ENCODE peak calls at places on chromosomes 4 and X, in four cellular contexts. H, Q, E and M are unnamed samples.

GRCh38 chrX:74009041-74009440 is 294.9 kb upstream of the ZCCHC13 start:
- DNase-seq in H (no peak), Q (no peak), E (no peak), M (no peak)

GRCh38 chr4:37873383-37873782 is 17.5 kb upstream of the TBC1D1 start:
- DNase-seq in H (no peak), Q (no peak), E (no peak), M (no peak)

GRCh38 chrX:26851981-26852380 is 611.2 kb downstream of the PPP4R3C start:
- DNase-seq in H (no peak), Q (no peak), E (no peak), M (no peak)

GRCh38 chrX:43003939-43004338 is 226.0 kb upstream of the PPP1R2C start:
- DNase-seq in E (no peak), Q (no peak), H (no peak), M (no peak)

GRCh38 chrX:37686348-37686736 is 751 bp downstream of the XK start:
- DNase-seq in E (no peak), Q (no peak), H (no peak), M (no peak)

GRCh38 chrX:130772313-130773140 is 130.5 kb downstream of the ENOX2 start:
- DNase-seq in E (no peak), H (no peak), Q (no peak), M (no peak)

GRCh38 chr4:55124337-55125076 is 888 bp downstream of the KDR start:
- DNase-seq in Q (no peak), E (no peak), H (no peak), M (no peak)

GRCh38 chrX:24235084-24235710 is 78.7 kb downstream of the SUPT20HL2 start:
- DNase-seq in E (no peak), Q (no peak), H (no peak), M (no peak)

GRCh38 chr4:140088317-140088967 is 65.5 kb downstream of the MAML3 start:
- DNase-seq in Q (no peak), H (no peak), E (no peak), M (no peak)

GRCh38 chrX:138939038-138939437 is 227.5 kb upstream of the FGF13 start:
- DNase-seq in E (no peak), H (no peak), Q (no peak), M (no peak)

GRCh38 chr4:8939887-8940742 is 68.5 kb upstream of the HMX1 start:
- DNase-seq in H (no peak), E (no peak), Q (no peak), M (no peak)

GRCh38 chr4:117085185-117085701 is at the start of gene TRAM1L1:
- DNase-seq in E (no peak), Q (peak; percentile 9), H (peak; percentile 2), M (peak; percentile 40)

GRCh38 chr4:153643406-153644016 is 40.6 kb upstream of the TLR2 start:
- DNase-seq in H (peak; percentile 68), Q (peak; percentile 54), E (peak; percentile 50), M (peak; percentile 37)

GRCh38 chr4:6282247-6282646 is 12.6 kb downstream of the WFS1 start:
- DNase-seq in H (no peak), Q (no peak), E (no peak), M (no peak)

GRCh38 chr4:40307627-40308497 is 27.3 kb upstream of the CHRNA9 start:
- DNase-seq in Q (peak; percentile 30), H (peak; percentile 86), E (peak; percentile 84), M (no peak)

GRCh38 chr4:7805533-7806079 is 134.1 kb downstream of the AFAP1 start:
- DNase-seq in Q (no peak), E (no peak), H (no peak), M (no peak)

GRCh38 chr4:83535520-83535944 is 376 bp upstream of the GPAT3 start:
- DNase-seq in H (no peak), E (no peak), Q (no peak), M (no peak)

GRCh38 chrX:134144231-134144630 is 92.8 kb upstream of the CCDC160 start:
- DNase-seq in E (no peak), H (no peak), Q (no peak), M (no peak)

GRCh38 chr4:123257563-123257962 is 139.0 kb upstream of the SPRY1 start:
- DNase-seq in E (no peak), H (no peak), Q (no peak), M (no peak)

GRCh38 chrX:10722804-10723364 is 102.5 kb upstream of the MID1 start:
- DNase-seq in E (no peak), Q (peak; percentile 57), H (no peak), M (peak; percentile 11)

GRCh38 chrX:119989905-119990408 is 46.4 kb upstream of the NKAP start:
- DNase-seq in Q (no peak), H (no peak), E (no peak), M (no peak)

GRCh38 chr4:5423670-5424069 is 284.7 kb downstream of the EVC2 start:
- DNase-seq in E (no peak), H (no peak), Q (no peak), M (no peak)

GRCh38 chr4:174012135-174012923 is 271.1 kb downstream of the FBXO8 start:
- DNase-seq in E (no peak), Q (no peak), H (no peak), M (no peak)

GRCh38 chr4:119080721-119081541 is 54.7 kb upstream of the MYOZ2 start:
- DNase-seq in Q (no peak), H (no peak), E (no peak), M (no peak)

GRCh38 chr4:172547724-172548123 is 620.9 kb upstream of the GALNT7 start:
- DNase-seq in H (no peak), E (no peak), Q (no peak), M (no peak)

GRCh38 chr4:176044589-176044951 is 21.1 kb upstream of the WDR17 start:
- DNase-seq in Q (no peak), E (no peak), H (no peak), M (no peak)

GRCh38 chr4:24472514-24473308 is 111.6 kb downstream of the DHX15 start:
- DNase-seq in H (peak; percentile 71), Q (peak; percentile 79), E (no peak), M (peak; percentile 68)

GRCh38 chr4:52204921-52205320 is 153.8 kb downstream of the SPATA18 start:
- DNase-seq in E (no peak), Q (no peak), H (no peak), M (no peak)

GRCh38 chr4:85569730-85570299 is 94.9 kb downstream of the ARHGAP24 start:
- DNase-seq in Q (no peak), E (peak; percentile 45), H (no peak), M (no peak)

GRCh38 chr4:85571008-85571407 is 96.1 kb downstream of the ARHGAP24 start:
- DNase-seq in Q (no peak), E (no peak), H (no peak), M (no peak)

GRCh38 chr4:85573270-85573669 is 98.3 kb downstream of the ARHGAP24 start:
- DNase-seq in Q (no peak), H (no peak), E (no peak), M (no peak)

GRCh38 chr4:85565761-85566480 is 91.0 kb downstream of the ARHGAP24 start:
- DNase-seq in H (no peak), Q (no peak), E (peak; percentile 32), M (no peak)

DNA sequence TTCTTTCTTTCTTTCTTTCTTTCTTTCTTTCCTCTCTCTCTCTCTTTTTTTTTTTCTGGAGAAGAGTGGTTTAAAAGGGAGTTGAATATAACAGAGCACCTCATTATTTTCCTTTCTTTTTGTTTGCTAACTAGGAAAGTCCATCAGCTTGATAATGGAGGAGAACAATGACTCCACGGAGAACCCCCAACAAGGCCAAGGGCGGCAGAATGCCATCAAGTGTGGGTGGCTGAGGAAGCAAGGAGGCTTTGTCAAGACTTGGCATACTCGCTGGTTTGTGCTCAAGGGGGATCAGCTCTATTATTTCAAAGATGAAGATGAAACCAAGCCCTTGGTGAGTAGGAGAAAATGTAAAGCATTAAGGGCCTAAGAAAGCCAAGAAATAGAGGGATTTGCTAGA is 95.4 kb downstream of the ARHGAP24 start:
- DNase-seq in Q (no peak), E (no peak), H (no peak), M (no peak)
- TF ChIP-seq SPI1 in Q (no peak), E (no peak), H (no peak), M (no peak)

DNA sequence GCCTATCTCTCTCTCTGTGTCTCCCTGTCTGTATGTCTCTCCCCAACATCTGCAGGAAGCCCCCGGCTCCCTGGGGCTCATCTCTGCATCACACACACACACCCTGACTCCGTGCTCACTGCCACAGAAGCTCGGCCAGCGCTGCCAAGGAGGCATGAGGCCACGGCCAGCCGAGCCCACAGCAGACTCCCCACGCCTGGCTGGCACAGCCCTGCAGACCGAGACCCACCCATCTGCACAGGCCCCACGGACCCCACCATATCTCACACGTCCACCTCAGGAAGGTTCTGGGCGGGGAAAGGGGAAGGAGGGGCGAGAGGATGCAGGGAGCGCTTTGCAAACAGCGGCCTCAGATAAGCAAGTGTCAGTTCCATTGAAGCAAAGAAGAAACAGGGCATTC is 28.5 kb upstream of the SLC25A6 start:
- DNase-seq in E (no peak), H (no peak), Q (no peak), M (no peak)
- TF ChIP-seq POLR2AphosphoS5 in E (no peak), H (peak; percentile 29), Q (no peak), M (no peak)

GRCh38 chrX:68721991-68722860 is 74.8 kb downstream of the STARD8 start:
- DNase-seq in H (no peak), E (no peak), Q (no peak), M (no peak)
- TF ChIP-seq SPI1 in H (no peak), E (no peak), Q (no peak), M (no peak)

GRCh38 chr4:111689214-111689613 is 456.0 kb upstream of the FAM241A start:
- DNase-seq in Q (no peak), E (no peak), H (no peak), M (no peak)
- TF ChIP-seq POLR2AphosphoS5 in Q (no peak), E (no peak), H (no peak), M (no peak)

DNA sequence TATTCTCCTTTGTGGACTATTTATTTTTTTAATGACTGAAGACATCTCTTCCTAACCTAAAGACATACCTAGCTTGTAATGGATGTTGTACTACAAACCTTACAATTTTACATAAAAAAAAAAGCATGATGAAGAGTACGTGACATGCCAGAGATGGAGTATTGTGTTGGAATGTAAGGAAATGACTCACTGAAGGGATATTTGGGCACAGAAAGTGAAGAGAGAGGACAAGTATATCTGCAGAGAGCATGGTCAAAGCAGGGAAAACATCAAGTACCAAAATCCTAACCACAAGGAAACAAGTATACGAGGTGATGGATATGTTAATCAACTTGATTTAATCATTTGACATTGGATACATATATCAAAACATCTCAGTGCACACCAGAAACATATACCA is 1051.4 kb upstream of the PRKX start:
- DNase-seq in Q (no peak), E (no peak), H (no peak), M (no peak)
- TF ChIP-seq SPI1 in Q (no peak), E (no peak), H (no peak), M (no peak)

GRCh38 chr4:186948361-186949291 is 225.0 kb upstream of the FAT1 start:
- DNase-seq in H (no peak), Q (no peak), E (no peak), M (no peak)
- TF ChIP-seq POLR2AphosphoS5 in H (no peak), Q (no peak), E (no peak), M (no peak)